ENCODE peak calls at places on chromosomes 1 and 21, in five cellular contexts. One of them, this sample, is unnamed.

GRCh38 chr21:37877171-37877570 is 39.1 kb downstream of the KCNJ6 start:
- DNase-seq in HEK293T: no peak
- DNase-seq in mammary epithelial cell: peak
- DNase-seq in central memory CD4-positive, alpha-beta T cell: no peak
- DNase-seq in non-pigmented ciliary epithelial cell: no peak
- DNase-seq in this sample: no peak

GRCh38 chr1:191592907-191593306 is 565.4 kb upstream of the RGS18 start:
- DNase-seq in central memory CD4-positive, alpha-beta T cell: no peak
- DNase-seq in non-pigmented ciliary epithelial cell: no peak
- DNase-seq in HEK293T: no peak
- DNase-seq in mammary epithelial cell: no peak
- DNase-seq in this sample: no peak

GRCh38 chr1:15218287-15219279 is 28.4 kb upstream of the FHAD1 start:
- DNase-seq in mammary epithelial cell: peak
- DNase-seq in non-pigmented ciliary epithelial cell: no peak
- DNase-seq in central memory CD4-positive, alpha-beta T cell: no peak
- DNase-seq in HEK293T: no peak
- DNase-seq in this sample: peak

GRCh38 chr1:20100632-20101355 is 18.5 kb downstream of the PLA2G2D start:
- DNase-seq in non-pigmented ciliary epithelial cell: peak
- DNase-seq in mammary epithelial cell: peak
- DNase-seq in central memory CD4-positive, alpha-beta T cell: peak
- DNase-seq in HEK293T: peak
- DNase-seq in this sample: peak

GRCh38 chr1:14521602-14522001 is 76.9 kb upstream of the KAZN start:
- DNase-seq in non-pigmented ciliary epithelial cell: no peak
- DNase-seq in HEK293T: no peak
- DNase-seq in central memory CD4-positive, alpha-beta T cell: no peak
- DNase-seq in mammary epithelial cell: no peak
- DNase-seq in this sample: no peak

GRCh38 chr1:223810586-223810985 is 35.2 kb downstream of the TP53BP2 start:
- DNase-seq in HEK293T: no peak
- DNase-seq in non-pigmented ciliary epithelial cell: no peak
- DNase-seq in mammary epithelial cell: peak
- DNase-seq in central memory CD4-positive, alpha-beta T cell: no peak
- DNase-seq in this sample: peak

GRCh38 chr1:1631793-1632420 is at the start of gene MMP23B:
- DNase-seq in HEK293T: peak
- DNase-seq in mammary epithelial cell: no peak
- DNase-seq in non-pigmented ciliary epithelial cell: no peak
- DNase-seq in central memory CD4-positive, alpha-beta T cell: no peak
- DNase-seq in this sample: no peak

GRCh38 chr1:233061265-233061664 is 110.9 kb downstream of the NTPCR start:
- DNase-seq in HEK293T: no peak
- DNase-seq in central memory CD4-positive, alpha-beta T cell: no peak
- DNase-seq in non-pigmented ciliary epithelial cell: no peak
- DNase-seq in mammary epithelial cell: no peak
- DNase-seq in this sample: peak

GRCh38 chr21:44752701-44753235 is 41.4 kb upstream of the TSPEAR start:
- DNase-seq in mammary epithelial cell: peak
- DNase-seq in HEK293T: no peak
- DNase-seq in central memory CD4-positive, alpha-beta T cell: no peak
- DNase-seq in non-pigmented ciliary epithelial cell: no peak
- DNase-seq in this sample: peak

GRCh38 chr1:211833174-211833820 is 2.7 kb upstream of the LPGAT1 start:
- DNase-seq in mammary epithelial cell: no peak
- DNase-seq in non-pigmented ciliary epithelial cell: no peak
- DNase-seq in central memory CD4-positive, alpha-beta T cell: peak
- DNase-seq in HEK293T: no peak
- DNase-seq in this sample: no peak

GRCh38 chr1:66315675-66316074 is 218.3 kb upstream of the SGIP1 start:
- DNase-seq in HEK293T: no peak
- DNase-seq in non-pigmented ciliary epithelial cell: no peak
- DNase-seq in mammary epithelial cell: peak
- DNase-seq in central memory CD4-positive, alpha-beta T cell: no peak
- DNase-seq in this sample: peak

GRCh38 chr1:89910780-89911179 is 84.1 kb upstream of the ZNF326 start:
- DNase-seq in central memory CD4-positive, alpha-beta T cell: no peak
- DNase-seq in HEK293T: no peak
- DNase-seq in mammary epithelial cell: no peak
- DNase-seq in non-pigmented ciliary epithelial cell: peak
- DNase-seq in this sample: no peak

GRCh38 chr1:22140681-22141080 is 2.2 kb downstream of the WNT4 start:
- DNase-seq in mammary epithelial cell: no peak
- DNase-seq in HEK293T: no peak
- DNase-seq in central memory CD4-positive, alpha-beta T cell: no peak
- DNase-seq in non-pigmented ciliary epithelial cell: no peak
- DNase-seq in this sample: peak

GRCh38 chr1:219917851-219918466 is 10.4 kb downstream of the SLC30A10 start:
- DNase-seq in HEK293T: no peak
- DNase-seq in mammary epithelial cell: peak
- DNase-seq in central memory CD4-positive, alpha-beta T cell: no peak
- DNase-seq in non-pigmented ciliary epithelial cell: no peak
- DNase-seq in this sample: peak

GRCh38 chr1:32393832-32394140 is 455 bp downstream of the BSDC1 start:
- DNase-seq in mammary epithelial cell: no peak
- DNase-seq in HEK293T: peak
- DNase-seq in central memory CD4-positive, alpha-beta T cell: no peak
- DNase-seq in non-pigmented ciliary epithelial cell: no peak
- DNase-seq in this sample: peak

GRCh38 chr1:23187637-23188036 is 19.0 kb upstream of the LUZP1 start:
- DNase-seq in HEK293T: no peak
- DNase-seq in non-pigmented ciliary epithelial cell: no peak
- DNase-seq in central memory CD4-positive, alpha-beta T cell: no peak
- DNase-seq in mammary epithelial cell: peak
- DNase-seq in this sample: no peak

GRCh38 chr1:32538887-32539583 is at the start of gene ZBTB8A:
- DNase-seq in HEK293T: peak
- DNase-seq in central memory CD4-positive, alpha-beta T cell: no peak
- DNase-seq in mammary epithelial cell: peak
- DNase-seq in non-pigmented ciliary epithelial cell: no peak
- DNase-seq in this sample: peak

GRCh38 chr1:14140800-14141526 is 441.0 kb downstream of the PRDM2 start:
- DNase-seq in mammary epithelial cell: no peak
- DNase-seq in HEK293T: no peak
- DNase-seq in central memory CD4-positive, alpha-beta T cell: no peak
- DNase-seq in non-pigmented ciliary epithelial cell: no peak
- DNase-seq in this sample: no peak

GRCh38 chr1:109528296-109528695 is 11.4 kb upstream of the GPR61 start:
- DNase-seq in HEK293T: no peak
- DNase-seq in central memory CD4-positive, alpha-beta T cell: no peak
- DNase-seq in mammary epithelial cell: no peak
- DNase-seq in non-pigmented ciliary epithelial cell: no peak
- DNase-seq in this sample: no peak

GRCh38 chr1:239617259-239617658 is 230.9 kb downstream of the CHRM3 start:
- DNase-seq in HEK293T: no peak
- DNase-seq in central memory CD4-positive, alpha-beta T cell: no peak
- DNase-seq in non-pigmented ciliary epithelial cell: no peak
- DNase-seq in mammary epithelial cell: no peak
- DNase-seq in this sample: no peak

GRCh38 chr1:108848802-108849201 is 8.1 kb downstream of the AKNAD1 start:
- DNase-seq in central memory CD4-positive, alpha-beta T cell: no peak
- DNase-seq in mammary epithelial cell: no peak
- DNase-seq in HEK293T: no peak
- DNase-seq in non-pigmented ciliary epithelial cell: no peak
- DNase-seq in this sample: no peak

GRCh38 chr1:112388436-112388835 is 7.6 kb upstream of the CTTNBP2NL start:
- DNase-seq in central memory CD4-positive, alpha-beta T cell: no peak
- DNase-seq in mammary epithelial cell: peak
- DNase-seq in non-pigmented ciliary epithelial cell: no peak
- DNase-seq in HEK293T: no peak
- DNase-seq in this sample: no peak

GRCh38 chr1:182608850-182609610 is 4.8 kb upstream of the RGS16 start:
- DNase-seq in HEK293T: no peak
- DNase-seq in mammary epithelial cell: no peak
- DNase-seq in central memory CD4-positive, alpha-beta T cell: no peak
- DNase-seq in non-pigmented ciliary epithelial cell: no peak
- DNase-seq in this sample: peak

GRCh38 chr21:45293726-45294401 is 6.2 kb upstream of the POFUT2 start:
- DNase-seq in HEK293T: no peak
- DNase-seq in non-pigmented ciliary epithelial cell: no peak
- DNase-seq in central memory CD4-positive, alpha-beta T cell: no peak
- DNase-seq in mammary epithelial cell: no peak
- DNase-seq in this sample: no peak

GRCh38 chr1:239242404-239242803 is 144.0 kb upstream of the CHRM3 start:
- DNase-seq in central memory CD4-positive, alpha-beta T cell: no peak
- DNase-seq in HEK293T: no peak
- DNase-seq in mammary epithelial cell: no peak
- DNase-seq in non-pigmented ciliary epithelial cell: no peak
- DNase-seq in this sample: no peak